ENCODE peak calls at places on chromosome 4, in four cellular contexts. D, E, N and Q are unnamed samples.

GRCh38 chr4:99381588-99382175 is 29.1 kb upstream of the ADH1C start:
- DNase-seq in D (no peak), E (no peak), N (no peak), Q (no peak)

GRCh38 chr4:158793021-158793420 is 24.2 kb downstream of the FNIP2 start:
- DNase-seq in D (no peak), N (no peak), E (no peak), Q (no peak)

GRCh38 chr4:171621646-171622045 is 191.6 kb upstream of the GALNTL6 start:
- DNase-seq in N (no peak), E (no peak), D (no peak), Q (no peak)

GRCh38 chr4:73066928-73067327 is 2.6 kb downstream of the COX18 start:
- DNase-seq in E (no peak), N (no peak), D (no peak), Q (no peak)

GRCh38 chr4:95293014-95293413 is 255.8 kb downstream of the UNC5C start:
- DNase-seq in D (no peak), E (no peak), N (no peak), Q (no peak)

GRCh38 chr4:59126159-59126558 is 2016.0 kb upstream of the IGFBP7 start:
- DNase-seq in D (no peak), E (no peak), N (no peak), Q (no peak)

GRCh38 chr4:25767877-25768475 is 94.8 kb downstream of the SEL1L3 start:
- DNase-seq in E (no peak), N (peak; percentile 24), D (peak; percentile 38), Q (no peak)

GRCh38 chr4:132071815-132072214 is 1077.3 kb upstream of the PCDH10 start:
- DNase-seq in D (no peak), E (no peak), N (no peak), Q (no peak)

GRCh38 chr4:2797545-2798305 is 4.8 kb downstream of the SH3BP2 start:
- DNase-seq in E (no peak), N (no peak), D (no peak), Q (no peak)

GRCh38 chr4:38670939-38671593 is 7.1 kb downstream of the KLF3 start:
- DNase-seq in E (peak; percentile 43), D (no peak), N (no peak), Q (no peak)

GRCh38 chr4:183995489-183996049 is 90.5 kb downstream of the STOX2 start:
- DNase-seq in N (no peak), D (no peak), E (no peak), Q (no peak)

GRCh38 chr4:46648088-46648744 is 258.3 kb upstream of the GABRA2 start:
- DNase-seq in E (peak; percentile 13), N (no peak), D (no peak), Q (no peak)

GRCh38 chr4:103021120-103021519 is 1.6 kb upstream of the SLC9B1 start:
- DNase-seq in E (no peak), D (no peak), N (no peak), Q (no peak)

GRCh38 chr4:15778742-15779231 is 659 bp downstream of the CD38 start:
- DNase-seq in D (no peak), E (peak; percentile 68), N (no peak), Q (no peak)

GRCh38 chr4:52979020-52979419 is 116.9 kb downstream of the RASL11B start:
- DNase-seq in D (no peak), N (no peak), E (no peak), Q (no peak)

GRCh38 chr4:41146716-41147506 is 67.4 kb downstream of the APBB2 start:
- DNase-seq in N (no peak), E (no peak), D (no peak), Q (no peak)

GRCh38 chr4:45064741-45065140 is 338.4 kb upstream of the GNPDA2 start:
- DNase-seq in D (no peak), E (no peak), N (no peak), Q (no peak)

GRCh38 chr4:38509551-38509950 is 154.4 kb upstream of the KLF3 start:
- DNase-seq in N (no peak), D (no peak), E (no peak), Q (no peak)

GRCh38 chr4:113996599-113997177 is 17.2 kb upstream of the ARSJ start:
- DNase-seq in N (no peak), E (no peak), D (no peak), Q (no peak)

GRCh38 chr4:88792268-88792781 is 94.7 kb upstream of the NAP1L5 start:
- DNase-seq in N (peak; percentile 16), E (peak; percentile 8), D (no peak), Q (no peak)

DNA sequence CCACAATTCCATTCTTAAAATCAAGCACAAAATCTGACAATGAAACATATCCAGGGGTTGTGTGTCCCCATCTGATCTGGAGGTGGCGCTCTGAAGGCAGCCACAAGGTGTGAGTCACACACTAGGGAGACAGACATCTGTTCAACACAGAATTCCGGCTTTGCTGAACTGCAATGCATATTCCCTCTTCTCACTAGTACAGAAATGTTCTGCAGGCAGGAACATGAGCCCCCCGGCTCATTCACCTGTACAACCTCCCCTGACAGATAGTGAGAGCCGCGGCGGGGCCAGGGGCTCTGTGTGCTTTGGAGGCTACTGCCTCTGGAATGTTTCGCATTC is 41.9 kb downstream of the WDR1 start:
- DNase-seq in E (peak; percentile 19), N (no peak), D (peak; percentile 24), Q (no peak)
- TF ChIP-seq CTCF in E (peak; percentile 28), N (peak; percentile 59), D (peak; percentile 50), Q (no peak)

DNA sequence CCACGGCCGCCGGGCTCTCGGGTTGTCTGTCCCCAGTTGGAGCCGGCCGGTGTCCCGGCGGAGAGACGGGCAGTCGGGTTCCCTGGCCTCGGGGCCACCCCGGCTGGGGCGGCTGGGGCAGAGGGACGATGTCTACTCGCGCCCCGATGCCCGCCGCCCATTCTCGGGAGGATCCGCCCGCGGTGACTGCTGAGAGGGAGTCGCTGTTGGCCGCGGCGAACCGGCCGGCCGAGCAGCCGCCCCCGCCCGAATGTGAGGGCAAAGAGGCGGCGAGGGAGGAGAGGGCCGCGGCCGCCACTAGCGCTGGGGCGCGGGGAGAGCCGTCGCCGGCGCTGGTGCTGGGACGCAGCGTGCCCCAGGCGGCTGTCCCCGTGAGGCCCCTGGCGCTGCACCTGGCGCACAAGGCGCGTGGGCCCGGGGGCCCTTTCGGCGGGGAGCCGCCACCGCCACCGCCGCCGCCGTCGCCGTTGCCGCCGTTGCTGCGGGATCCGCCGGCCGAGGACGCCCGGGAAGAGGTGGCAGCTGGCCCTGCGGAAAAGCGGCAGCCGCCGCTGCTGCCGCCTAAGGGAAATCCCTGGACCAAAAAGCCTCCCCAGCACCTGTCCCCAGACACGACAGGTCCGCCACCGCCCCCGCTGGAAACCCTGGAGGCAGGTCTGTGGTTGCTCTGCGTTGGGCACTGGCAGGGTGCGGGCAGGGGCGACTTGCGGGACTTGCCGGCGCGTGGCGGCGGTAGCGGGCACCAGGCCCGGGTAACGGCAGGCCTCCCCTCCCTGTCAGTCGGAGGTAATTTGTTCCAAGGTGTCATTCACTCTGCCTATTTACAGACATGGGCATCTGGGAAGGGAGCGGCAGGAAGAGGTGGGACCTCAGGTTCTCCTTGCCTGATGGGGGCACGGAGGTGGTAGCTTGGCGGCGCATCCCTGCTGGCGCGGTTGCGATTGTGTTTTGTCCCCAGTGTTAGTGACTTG is 739 bp downstream of the LARP1B start:
- DNase-seq in E (peak; percentile 65), N (no peak), D (no peak), Q (peak; percentile 26)
- TF ChIP-seq CTCF in E (peak; percentile 24), N (peak; percentile 11), D (no peak), Q (no peak)

GRCh38 chr4:147837435-147837834 is 105.5 kb downstream of the ARHGAP10 start:
- DNase-seq in N (no peak), D (no peak), E (no peak), Q (no peak)
- TF ChIP-seq CTCF in N (peak; percentile 6), D (no peak), E (no peak), Q (no peak)

GRCh38 chr4:162461952-162462351 is 298.2 kb upstream of the FSTL5 start:
- DNase-seq in D (no peak), N (no peak), E (no peak), Q (no peak)
- TF ChIP-seq CTCF in D (no peak), N (no peak), E (no peak), Q (no peak)

GRCh38 chr4:151865327-151865726 is 104.5 kb upstream of the GATB start:
- DNase-seq in N (no peak), D (no peak), E (no peak), Q (no peak)
- TF ChIP-seq CTCF in N (no peak), D (no peak), E (no peak), Q (no peak)

GRCh38 chr4:127601029-127601428 is 31.7 kb upstream of the INTU start:
- DNase-seq in E (no peak), D (no peak), N (no peak), Q (no peak)
- TF ChIP-seq CTCF in E (no peak), D (peak; percentile 9), N (peak; percentile 31), Q (no peak)

GRCh38 chr4:111806331-111806730 is 338.9 kb upstream of the FAM241A start:
- DNase-seq in D (no peak), E (no peak), N (no peak), Q (no peak)
- TF ChIP-seq CTCF in D (no peak), E (no peak), N (no peak), Q (no peak)

DNA sequence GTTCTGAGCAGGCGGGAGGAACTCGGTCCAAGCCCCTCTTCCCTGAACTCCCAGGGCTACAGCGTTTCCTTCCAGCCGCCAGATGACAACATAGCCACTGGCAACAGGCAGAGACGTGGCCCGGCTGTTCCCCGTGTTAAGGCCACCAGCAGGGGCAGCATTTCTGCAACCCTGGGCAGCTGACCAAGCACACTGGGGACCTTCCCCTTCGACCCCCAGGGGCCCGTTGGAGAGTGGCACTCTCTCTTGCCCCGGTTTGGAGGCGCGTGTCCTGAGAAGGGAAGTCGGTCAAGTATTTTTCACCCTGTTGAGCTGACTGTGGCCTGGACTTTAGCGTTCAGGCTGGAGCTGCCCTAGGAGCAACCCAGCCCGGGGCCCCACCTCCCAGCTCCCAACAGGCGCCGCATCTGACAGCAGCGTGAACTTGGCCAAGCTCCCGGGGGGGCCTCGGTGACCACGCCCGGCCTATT is 37.6 kb downstream of the ZBTB49 start:
- DNase-seq in D (no peak), E (peak; percentile 30), N (no peak), Q (no peak)
- TF ChIP-seq CTCF in D (peak; percentile 49), E (peak; percentile 14), N (no peak), Q (no peak)